ENCODE peak calls at places on chromosomes 6 and 20, in eight cellular contexts. V is spleen, A is prostate gland, E is tibial nerve, T is right lobe of liver, M is endothelial cell of umbilical vein, I is adrenal gland, P is suprapubic skin. F is an unnamed sample. For H3K36me3, the result is how much of the 10 kb centered on the place peaks cover.

GRCh38 chr20:3358676-3359340 is 48.7 kb downstream of the DNAAF9 start:
- DNase-seq in E (no peak), A (no peak), M (no peak), V (no peak), T (no peak), P (no peak), I (no peak), F (no peak)

GRCh38 chr6:34543421-34543820 is 12.7 kb downstream of the SPDEF start:
- DNase-seq in T (no peak), A (no peak), E (no peak), P (no peak), M (peak), I (no peak), V (no peak), F (no peak)

GRCh38 chr6:163320804-163321203 is 93.7 kb upstream of the QKI start:
- DNase-seq in A (no peak), P (no peak), V (no peak), T (no peak), E (no peak), I (no peak), M (no peak), F (no peak)

GRCh38 chr6:77626431-77626830 is 26.4 kb upstream of the MEI4 start:
- DNase-seq in M (no peak), T (no peak), E (no peak), I (no peak), V (no peak), A (no peak), P (no peak), F (no peak)

GRCh38 chr6:102402635-102403329 is 1009.3 kb downstream of the GRIK2 start:
- DNase-seq in V (no peak), M (no peak), E (no peak), A (no peak), P (no peak), I (no peak), T (no peak), F (no peak)

GRCh38 chr6:20916081-20916480 is 381.8 kb downstream of the CDKAL1 start:
- DNase-seq in T (no peak), V (no peak), E (no peak), A (no peak), M (peak), I (no peak), P (no peak), F (no peak)

GRCh38 chr6:140071115-140071514 is 696.7 kb upstream of the CITED2 start:
- DNase-seq in I (no peak), E (no peak), P (no peak), M (peak), T (no peak), V (no peak), A (peak), F (no peak)

GRCh38 chr20:8480597-8480996 is 348.5 kb downstream of the PLCB1 start:
- DNase-seq in M (no peak), I (no peak), T (no peak), P (no peak), A (no peak), E (no peak), V (no peak), F (no peak)

GRCh38 chr6:100085162-100085431 is 91.1 kb upstream of the MCHR2 start:
- DNase-seq in I (no peak), T (no peak), M (no peak), P (no peak), A (no peak), E (no peak), V (no peak), F (no peak)

GRCh38 chr20:49915380-49916145 is at the start of gene SPATA2:
- DNase-seq in V (peak), P (peak), A (peak), I (peak), T (peak), M (peak), E (peak), F (peak)

GRCh38 chr6:23775127-23775526 is 350.9 kb upstream of the NRSN1 start:
- DNase-seq in A (no peak), T (no peak), E (no peak), M (no peak), I (no peak), V (no peak), P (no peak), F (no peak)

GRCh38 chr6:97203343-97203742 is 79.7 kb downstream of the MMS22L start:
- DNase-seq in A (no peak), M (no peak), E (no peak), I (no peak), V (no peak), P (no peak), T (no peak), F (no peak)

GRCh38 chr6:135063926-135064325 is 9.3 kb upstream of the HBS1L start:
- DNase-seq in P (no peak), A (no peak), I (no peak), T (no peak), V (no peak), E (no peak), M (no peak), F (no peak)

GRCh38 chr6:36639171-36639808 is 39.2 kb upstream of the CDKN1A start:
- DNase-seq in V (peak), E (no peak), M (no peak), I (no peak), T (no peak), A (no peak), P (no peak), F (no peak)

GRCh38 chr6:150638286-150638685 is 38.6 kb downstream of the PLEKHG1 start:
- DNase-seq in P (no peak), I (no peak), T (no peak), V (no peak), E (no peak), M (no peak), A (no peak), F (no peak)

GRCh38 chr6:44452725-44453124 is 65.2 kb downstream of the CDC5L start:
- DNase-seq in P (no peak), V (no peak), M (peak), I (no peak), T (no peak), E (no peak), A (no peak), F (no peak)

GRCh38 chr20:53716385-53716784 is 122.7 kb upstream of the ZNF217 start:
- DNase-seq in E (no peak), P (no peak), M (no peak), I (no peak), V (no peak), T (no peak), A (no peak), F (no peak)

GRCh38 chr20:41664584-41664983 is 46.4 kb upstream of the CHD6 start:
- DNase-seq in A (no peak), V (no peak), M (peak), E (no peak), P (no peak), I (no peak), T (no peak), F (no peak)

GRCh38 chr6:63573899-63574553 is 1.7 kb downstream of the LOC128125822 start:
- DNase-seq in P (no peak), V (no peak), M (peak), A (no peak), E (peak), T (no peak), I (peak), F (peak)

GRCh38 chr6:31402324-31403282 is 792 bp upstream of the MICA start:
- DNase-seq in T (no peak), M (no peak), V (no peak), E (peak), P (peak), I (peak), A (peak), F (no peak)

GRCh38 chr6:154156135-154156948 is 117.3 kb downstream of the OPRM1 start:
- DNase-seq in M (peak), V (peak), E (peak), T (no peak), I (no peak), P (no peak), A (peak), F (no peak)

GRCh38 chr6:105432797-105433196 is 29.9 kb upstream of the PREP start:
- DNase-seq in P (no peak), V (no peak), A (no peak), E (no peak), M (peak), I (no peak), T (no peak), F (no peak)

GRCh38 chr20:36527331-36528125 is 13.8 kb upstream of the MYL9 start:
- DNase-seq in V (no peak), M (no peak), P (no peak), E (no peak), I (peak), T (no peak), A (no peak), F (no peak)

GRCh38 chr6:11042750-11043551 is 1.2 kb downstream of the ELOVL2 start:
- DNase-seq in T (no peak), M (no peak), P (no peak), A (no peak), V (no peak), E (no peak), I (no peak), F (no peak)

GRCh38 chr6:145836170-145836569 is 21.6 kb upstream of the FBXO30 start:
- DNase-seq in V (no peak), A (no peak), T (no peak), E (no peak), P (no peak), M (no peak), I (no peak), F (peak)

GRCh38 chr6:124995131-124995530 is 32.9 kb downstream of the RNF217 start:
- DNase-seq in M (no peak), T (no peak), E (no peak), V (no peak), I (no peak), P (no peak), A (no peak), F (no peak)

GRCh38 chr6:137155830-137156229 is 17.6 kb downstream of the IL22RA2 start:
- DNase-seq in T (no peak), V (no peak), I (no peak), E (no peak), P (no peak), A (no peak), M (no peak), F (no peak)

GRCh38 chr6:80767808-80768207 is 661.3 kb downstream of the BCKDHB start:
- DNase-seq in I (no peak), V (no peak), A (no peak), E (peak), T (no peak), P (peak), M (no peak), F (peak)

GRCh38 chr20:42093542-42094440 is 475.6 kb upstream of the CHD6 start:
- DNase-seq in A (no peak), I (no peak), P (no peak), E (no peak), T (no peak), M (no peak), V (no peak), F (no peak)

GRCh38 chr20:5831539-5832237 is 81.5 kb downstream of the SHLD1 start:
- DNase-seq in A (no peak), E (no peak), M (no peak), T (no peak), V (no peak), I (no peak), P (no peak), F (no peak)

GRCh38 chr20:51532577-51533191 is 9.8 kb downstream of the NFATC2 start:
- DNase-seq in T (no peak), M (no peak), I (peak), E (no peak), A (no peak), V (peak), P (no peak), F (peak)

GRCh38 chr6:30915591-30915946 is 1.5 kb downstream of the VARS2 start:
- DNase-seq in V (no peak), A (peak), P (no peak), E (peak), M (peak), T (peak), I (no peak), F (peak)

GRCh38 chr20:37066168-37066567 is 29.6 kb downstream of the RBL1 start:
- DNase-seq in A (no peak), M (no peak), T (no peak), P (no peak), V (no peak), E (no peak), I (no peak), F (no peak)

GRCh38 chr6:151291145-151292055 is 51.6 kb downstream of the AKAP12 start:
- DNase-seq in M (no peak), V (no peak), T (no peak), E (peak), P (no peak), A (no peak), I (peak), F (no peak)

GRCh38 chr6:15378272-15378671 is 132.4 kb downstream of the JARID2 start:
- DNase-seq in V (no peak), E (no peak), T (no peak), I (no peak), M (no peak), A (no peak), P (no peak), F (no peak)

GRCh38 chr6:15380354-15380753 is 134.5 kb downstream of the JARID2 start:
- DNase-seq in V (no peak), M (peak), E (no peak), A (no peak), T (no peak), I (no peak), P (no peak), F (no peak)

GRCh38 chr6:15376900-15377487 is 131.1 kb downstream of the JARID2 start:
- DNase-seq in I (no peak), P (no peak), E (no peak), M (no peak), T (no peak), V (no peak), A (no peak), F (no peak)

GRCh38 chr6:15375638-15376290 is 129.9 kb downstream of the JARID2 start:
- DNase-seq in E (no peak), I (no peak), M (no peak), A (no peak), P (no peak), V (no peak), T (no peak), F (no peak)

GRCh38 chr6:15378864-15379263 is 133.0 kb downstream of the JARID2 start:
- DNase-seq in A (no peak), E (no peak), V (no peak), P (no peak), I (no peak), M (no peak), T (no peak), F (no peak)
- H3K36me3 ChIP-seq in A (under half), E (under half), V (under half), P (under half), I (under half), M (under half), T (under half), F (under half)

GRCh38 chr20:62138912-62139311 is 4.3 kb downstream of the PSMA7 start:
- DNase-seq in M (no peak), E (no peak), V (no peak), A (no peak), I (no peak), T (no peak), P (no peak), F (no peak)

GRCh38 chr20:62139636-62140035 is 3.6 kb downstream of the PSMA7 start:
- DNase-seq in V (no peak), I (no peak), A (no peak), T (no peak), E (no peak), M (no peak), P (no peak), F (no peak)

GRCh38 chr20:62137092-62137384 is 6.2 kb downstream of the PSMA7 start:
- DNase-seq in V (no peak), T (no peak), I (no peak), P (no peak), A (no peak), E (no peak), M (no peak), F (no peak)

GRCh38 chr20:62137478-62138203 is 5.6 kb downstream of the PSMA7 start:
- DNase-seq in A (no peak), M (no peak), E (no peak), T (no peak), V (no peak), P (no peak), I (no peak), F (no peak)

DNA sequence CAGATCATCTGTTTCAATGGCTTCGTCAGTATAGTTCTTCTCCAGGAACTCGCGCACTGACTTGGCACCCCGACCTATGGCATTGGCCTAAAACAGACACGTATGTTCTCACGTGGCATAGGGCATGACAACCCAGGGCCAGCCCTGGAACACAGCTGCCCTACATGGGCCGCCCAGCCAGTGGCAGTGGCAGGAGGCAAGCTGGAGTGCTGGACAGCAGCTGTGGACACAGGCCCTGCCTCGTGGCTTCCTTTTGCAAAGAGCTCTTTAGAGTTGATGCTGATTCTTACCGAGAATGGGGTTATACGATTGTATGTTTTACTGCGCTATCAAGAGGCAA is 5.0 kb downstream of the PSMA7 start:
- DNase-seq in T (no peak), P (no peak), V (no peak), A (no peak), E (no peak), I (no peak), M (no peak), F (peak)
- H3K4me3 ChIP-seq in T (no peak), P (no peak), V (no peak), A (no peak), E (no peak), I (no peak), M (no peak), F (no peak)

DNA sequence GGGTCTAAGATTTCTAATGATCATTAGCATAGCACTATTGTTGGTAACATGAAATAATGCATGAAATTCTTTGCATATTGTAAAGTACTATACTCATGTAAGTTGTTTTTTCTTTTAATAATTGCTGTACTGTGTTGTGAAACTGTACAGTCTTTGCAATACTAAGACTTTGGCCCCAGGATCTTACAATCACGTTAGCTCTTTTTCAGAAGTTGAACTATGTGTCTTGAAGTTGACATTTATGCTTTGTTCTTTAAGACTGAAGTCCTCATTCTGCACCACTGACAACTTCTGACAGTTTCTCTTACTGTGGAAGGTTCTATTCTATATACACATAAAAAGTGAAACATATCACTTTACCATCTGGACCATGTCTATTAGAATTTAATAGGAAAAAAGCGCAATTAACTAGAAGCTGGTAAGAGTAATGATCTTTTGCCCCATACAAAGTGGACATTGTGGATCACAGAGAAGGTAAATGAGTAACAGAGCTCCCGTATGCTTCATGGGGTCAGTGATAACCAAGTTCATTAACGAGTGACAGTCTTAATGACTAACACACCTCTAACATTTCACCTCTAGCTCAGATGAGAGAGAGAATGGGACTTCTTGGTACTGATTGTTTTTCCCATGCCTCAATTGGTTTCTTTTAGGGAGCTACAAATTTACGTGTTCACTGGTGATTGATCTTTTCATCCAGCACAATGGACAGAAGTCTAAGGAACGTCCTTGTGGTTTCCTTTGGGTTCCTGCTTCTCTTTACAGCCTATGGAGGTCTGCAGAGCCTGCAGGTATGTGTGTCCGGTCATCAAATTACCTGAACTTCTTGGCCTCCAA is at the start of gene UNC93A:
- DNase-seq in P (no peak), V (no peak), E (no peak), I (no peak), A (no peak), M (no peak), T (no peak), F (no peak)
- TF ChIP-seq POLR2A in P (no peak), V (no peak), E (no peak), I (no peak), A (no peak), M (no peak), T (no peak), F (no peak)

GRCh38 chr20:38946836-38947235 is 15.3 kb upstream of the DHX35 start:
- DNase-seq in V (no peak), P (no peak), E (no peak), I (no peak), T (no peak), M (no peak), A (no peak), F (no peak)
- H3K36me3 ChIP-seq in V (under half), P (under half), E (under half), I (under half), T (under half), M (under half), A (under half), F (under half)

F was measured in gastrocnemius medialis.